ENCODE peak calls at places on chromosomes 11 and 22, in four cellular contexts. B is HL-60, Q is GM12891, L is GM12878. A is an unnamed sample.

GRCh38 chr11:22539851-22540376 is 85.7 kb downstream of the FANCF start:
- DNase-seq in B (no peak), Q (no peak), L (no peak), A (no peak)

GRCh38 chr22:42459273-42460040 is 27.3 kb upstream of the NFAM1 start:
- DNase-seq in B (no peak), Q (no peak), L (no peak), A (peak)

GRCh38 chr22:43743131-43743530 is 69.0 kb downstream of the EFCAB6 start:
- DNase-seq in B (no peak), Q (no peak), L (no peak), A (peak)

GRCh38 chr22:50045211-50046018 is 12.7 kb downstream of the TTLL8 start:
- DNase-seq in B (no peak), Q (no peak), L (no peak), A (no peak)

GRCh38 chr22:16955678-16956210 is 52.3 kb downstream of the GAB4 start:
- DNase-seq in B (no peak), Q (no peak), L (no peak), A (no peak)

GRCh38 chr11:45805305-45806071 is 539 bp downstream of the SLC35C1 start:
- DNase-seq in B (peak), Q (no peak), L (no peak), A (peak)

GRCh38 chr11:2202900-2203439 is 31.4 kb upstream of the TH start:
- DNase-seq in B (no peak), Q (no peak), L (no peak), A (no peak)

GRCh38 chr11:64144587-64145295 is 21.2 kb downstream of the MACROD1 start:
- DNase-seq in B (no peak), Q (no peak), L (no peak), A (peak)

GRCh38 chr11:112457532-112457931 is 196.9 kb upstream of the PLET1 start:
- DNase-seq in B (no peak), Q (no peak), L (no peak), A (no peak)

GRCh38 chr11:46047520-46047919 is 73.7 kb downstream of the PHF21A start:
- DNase-seq in B (no peak), Q (no peak), L (no peak), A (no peak)

GRCh38 chr11:64726211-64726641 is 3.2 kb upstream of the NRXN2 start:
- DNase-seq in B (no peak), Q (no peak), L (no peak), A (no peak)

GRCh38 chr11:1642288-1643145 is 12.9 kb downstream of the KRTAP5-5 start:
- DNase-seq in B (no peak), Q (no peak), L (no peak), A (no peak)

GRCh38 chr11:26583550-26583949 is 11.5 kb upstream of the MUC15 start:
- DNase-seq in B (no peak), Q (no peak), L (no peak), A (no peak)

GRCh38 chr22:42863349-42863911 is 6.4 kb upstream of the ARFGAP3 start:
- DNase-seq in B (peak), Q (no peak), L (peak), A (no peak)

GRCh38 chr11:11579012-11579755 is 42.6 kb downstream of the GALNT18 start:
- DNase-seq in B (no peak), Q (no peak), L (no peak), A (no peak)

GRCh38 chr11:96137357-96137756 is 205.6 kb downstream of the MAML2 start:
- DNase-seq in B (no peak), Q (no peak), L (no peak), A (no peak)

GRCh38 chr11:78499971-78500370 is 74.7 kb downstream of the NARS2 start:
- DNase-seq in B (no peak), Q (no peak), L (no peak), A (no peak)

GRCh38 chr22:44827666-44828065 is 75.3 kb downstream of the ARHGAP8 start:
- DNase-seq in B (no peak), Q (no peak), L (no peak), A (no peak)

GRCh38 chr11:67389477-67389876 is 2.3 kb upstream of the RAD9A start:
- DNase-seq in B (no peak), Q (no peak), L (no peak), A (peak)

GRCh38 chr22:42856179-42856864 is 751 bp downstream of the ARFGAP3 start:
- DNase-seq in B (peak), Q (peak), L (no peak), A (peak)

GRCh38 chr11:67304511-67305113 is 1.3 kb downstream of the SSH3 start:
- DNase-seq in B (no peak), Q (no peak), L (no peak), A (no peak)

GRCh38 chr22:26842103-26842502 is 184.7 kb downstream of the MIAT start:
- DNase-seq in B (no peak), Q (no peak), L (no peak), A (no peak)

GRCh38 chr22:20201837-20202392 is 51.1 kb upstream of the CCDC188 start:
- DNase-seq in B (no peak), Q (no peak), L (no peak), A (no peak)

GRCh38 chr22:31830721-31831070 is 76.9 kb downstream of the DEPDC5 start:
- DNase-seq in B (no peak), Q (no peak), L (no peak), A (no peak)

GRCh38 chr22:49015459-49015858 is 812.2 kb downstream of the BRD1 start:
- DNase-seq in B (no peak), Q (no peak), L (no peak), A (no peak)

GRCh38 chr11:2150206-2150847 is 10.7 kb downstream of the INS start:
- DNase-seq in B (no peak), Q (no peak), L (no peak), A (no peak)

GRCh38 chr11:126480410-126481302 is 125.2 kb downstream of the ST3GAL4 start:
- DNase-seq in B (peak), Q (peak), L (peak), A (peak)

GRCh38 chr11:122850076-122850631 is 11.9 kb downstream of the CRTAM start:
- DNase-seq in B (no peak), Q (no peak), L (no peak), A (no peak)

GRCh38 chr11:35491231-35491871 is 34.1 kb downstream of the PAMR1 start:
- DNase-seq in B (no peak), Q (no peak), L (no peak), A (no peak)

GRCh38 chr11:72216638-72217037 is at the start of gene FOLR2:
- DNase-seq in B (no peak), Q (no peak), L (no peak), A (no peak)

GRCh38 chr22:32858957-32859356 is 57.5 kb downstream of the TIMP3 start:
- DNase-seq in B (no peak), Q (no peak), L (no peak), A (no peak)

GRCh38 chr11:79400717-79401330 is 40.0 kb downstream of the TENM4 start:
- DNase-seq in B (no peak), Q (no peak), L (no peak), A (peak)

GRCh38 chr11:2210366-2211112 is 38.9 kb upstream of the TH start:
- DNase-seq in B (no peak), Q (no peak), L (no peak), A (no peak)

DNA sequence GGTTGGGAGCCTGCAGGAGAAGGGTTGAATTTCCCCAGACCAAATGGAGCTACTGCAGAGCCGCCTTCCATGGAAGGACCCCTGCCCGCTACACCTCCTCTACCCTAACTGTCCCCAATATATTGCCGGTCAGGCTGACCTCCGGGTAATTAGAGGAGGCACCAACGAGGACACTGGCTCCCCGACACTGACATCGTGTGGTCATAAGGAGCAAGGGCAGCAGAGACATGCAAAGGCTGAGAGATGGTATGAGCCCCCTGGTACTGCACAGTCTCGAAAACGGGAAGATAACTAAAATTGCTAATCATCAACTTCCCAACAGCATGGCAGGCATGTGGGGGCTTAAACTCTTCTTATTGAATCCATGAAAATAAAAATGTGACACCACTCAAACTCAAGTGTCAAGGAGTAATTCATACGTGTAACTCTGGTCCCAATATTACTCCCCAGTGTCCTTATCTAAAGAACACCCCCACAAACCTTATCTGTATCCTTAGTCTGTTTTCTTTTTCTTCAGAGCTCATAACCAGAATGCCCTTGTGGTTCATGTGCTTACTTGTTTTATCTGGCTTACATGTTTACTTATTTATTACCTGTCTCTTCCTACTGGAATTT is 4.4 kb downstream of the CAVIN3 start:
- DNase-seq in B (peak), Q (peak), L (no peak), A (peak)
- TF ChIP-seq SPI1 in B (no peak), Q (no peak), L (no peak), A (no peak)

DNA sequence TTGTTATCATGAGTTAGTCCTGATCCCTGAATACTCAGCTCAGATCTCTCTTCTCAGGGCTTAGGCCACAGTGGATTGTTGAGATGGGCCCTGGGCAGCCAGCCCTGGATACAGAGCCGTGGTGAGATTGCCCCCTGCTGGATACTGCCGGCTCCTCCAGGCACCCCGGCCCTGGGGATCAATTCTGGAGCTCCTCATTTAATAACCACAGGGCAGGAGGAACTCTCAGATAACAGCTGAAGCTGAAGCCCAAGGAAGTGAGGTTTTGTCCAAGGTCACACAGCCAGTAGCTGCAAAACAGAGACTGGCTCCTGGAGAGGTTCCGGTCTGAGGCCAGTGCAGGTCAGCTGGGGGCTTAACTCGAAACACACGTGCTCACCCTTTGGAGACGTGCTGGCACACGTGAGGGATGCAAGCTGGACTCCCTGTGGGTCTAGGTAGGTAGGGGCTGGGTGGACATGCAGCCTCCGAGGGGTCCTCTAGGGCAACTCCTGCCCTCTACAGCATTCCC is 16.0 kb downstream of the USH1C start:
- DNase-seq in B (peak), Q (peak), L (no peak), A (peak)
- TF ChIP-seq SPI1 in B (peak), Q (no peak), L (no peak), A (peak)

DNA sequence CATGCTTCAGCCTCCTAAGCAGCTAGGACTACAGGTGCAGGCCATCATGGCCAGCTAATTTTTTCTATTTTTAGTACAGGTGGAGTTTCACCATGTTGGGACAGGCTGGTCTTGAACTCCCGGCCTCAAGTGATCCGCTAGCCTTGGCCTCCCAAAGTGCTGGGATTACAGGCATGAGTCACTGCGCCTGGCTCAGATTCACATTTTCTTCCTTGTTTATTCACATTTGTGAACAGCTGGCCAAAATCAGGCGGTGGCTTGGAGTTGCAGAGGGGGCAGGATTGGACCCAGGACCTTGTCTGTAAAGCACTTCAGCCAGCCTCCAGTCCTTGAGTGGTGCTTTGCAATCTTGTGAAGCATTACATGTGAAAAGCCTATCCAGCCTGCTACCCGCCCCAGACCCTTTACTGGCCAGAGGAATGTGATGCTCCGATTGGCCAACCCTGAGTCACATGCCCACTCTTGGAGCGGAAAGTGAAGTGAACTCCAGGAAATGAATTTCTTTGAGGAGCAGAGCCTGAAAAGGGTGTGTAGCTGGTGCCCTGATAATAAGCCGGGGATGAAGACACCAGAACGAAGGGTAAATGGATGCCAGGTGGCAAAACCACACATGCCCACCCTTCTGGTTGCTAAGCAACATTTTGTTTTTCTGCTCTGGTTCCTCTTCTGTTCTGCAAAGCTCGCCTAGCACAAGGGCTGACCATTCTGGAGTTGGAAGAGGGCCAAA is 62.6 kb upstream of the PTPRJ start:
- DNase-seq in B (peak), Q (no peak), L (no peak), A (peak)
- TF ChIP-seq SPI1 in B (no peak), Q (peak), L (no peak), A (no peak)

GRCh38 chr11:128198206-128198605 is 389.2 kb downstream of the ETS1 start:
- DNase-seq in B (no peak), Q (no peak), L (no peak), A (no peak)
- TF ChIP-seq SPI1 in B (no peak), Q (no peak), L (no peak), A (no peak)

DNA sequence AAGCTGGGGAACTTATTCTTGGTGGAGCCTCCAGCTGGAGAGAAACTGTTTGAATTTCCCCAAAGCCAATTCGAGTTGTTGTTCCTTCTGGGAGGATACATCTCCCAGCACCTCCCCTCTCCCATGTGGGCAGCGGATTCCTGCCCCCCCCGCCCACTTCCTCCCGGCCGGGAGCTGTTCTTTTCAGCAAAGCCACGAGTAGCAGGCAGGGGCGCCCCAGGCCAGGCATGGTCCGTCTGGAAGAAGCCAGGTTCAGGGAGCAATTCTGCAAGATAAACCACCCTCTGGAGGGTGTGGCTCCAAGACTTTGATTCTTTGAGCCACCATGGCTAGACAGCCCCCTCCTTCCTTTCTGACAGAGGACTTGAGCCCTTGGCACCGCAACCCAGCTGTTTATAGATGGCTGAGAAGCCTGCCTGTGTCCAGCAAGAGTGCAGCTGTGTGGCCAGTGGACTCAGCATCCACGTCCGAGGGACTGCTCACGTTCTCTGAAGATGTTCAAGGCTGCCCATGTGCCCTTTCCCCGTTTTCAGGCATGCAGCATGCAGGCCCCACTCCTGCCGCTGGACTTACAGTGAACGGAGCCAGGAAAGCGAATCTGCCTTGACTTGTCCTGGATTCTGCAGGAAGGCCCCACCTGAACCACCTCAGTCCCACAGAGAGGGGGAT is 170.3 kb downstream of the CTTN start:
- DNase-seq in B (no peak), Q (no peak), L (no peak), A (peak)
- TF ChIP-seq SPI1 in B (no peak), Q (no peak), L (no peak), A (peak)